ENCODE peak calls at places on chromosomes 4 and X, in six cellular contexts. R, C, M, W, G and J are unnamed samples.

GRCh38 chrX:2559124-2559523 is 58.3 kb upstream of the DHRSX start:
- DNase-seq in M (no peak), R (no peak), W (no peak), G (no peak), C (no peak), J (no peak)

GRCh38 chrX:31931225-31931624 is 859.4 kb upstream of the FTHL17 start:
- DNase-seq in R (no peak), M (no peak), W (no peak), C (no peak), G (no peak), J (no peak)

GRCh38 chr4:148495463-148495862 is 53.2 kb upstream of the NR3C2 start:
- DNase-seq in W (no peak), M (no peak), G (no peak), C (no peak), R (no peak), J (no peak)

GRCh38 chr4:52091811-52092210 is 40.7 kb downstream of the SPATA18 start:
- DNase-seq in G (no peak), M (no peak), C (no peak), W (peak; percentile 36), R (no peak), J (no peak)

GRCh38 chrX:1860936-1861670 is 246.2 kb downstream of the ASMT start:
- DNase-seq in M (no peak), C (no peak), R (no peak), G (no peak), W (no peak), J (no peak)

GRCh38 chr4:7278071-7278765 is 85.9 kb downstream of the SORCS2 start:
- DNase-seq in W (no peak), C (no peak), G (no peak), M (no peak), R (no peak), J (no peak)

GRCh38 chr4:151806511-151806927 is 45.7 kb upstream of the GATB start:
- DNase-seq in M (no peak), G (no peak), W (no peak), C (no peak), R (no peak), J (no peak)

GRCh38 chrX:39519566-39520301 is 578.0 kb downstream of the BCOR start:
- DNase-seq in C (peak; percentile 30), M (no peak), R (no peak), W (no peak), G (no peak), J (no peak)

GRCh38 chr4:128951316-128951715 is 141.8 kb downstream of the JADE1 start:
- DNase-seq in C (no peak), R (no peak), G (no peak), M (no peak), W (no peak), J (no peak)

GRCh38 chr4:128291096-128291495 is 3.5 kb upstream of the PGRMC2 start:
- DNase-seq in M (no peak), W (no peak), G (no peak), R (no peak), C (no peak), J (no peak)

GRCh38 chr4:156298230-156298629 is 344.6 kb upstream of the CTSO start:
- DNase-seq in R (no peak), G (no peak), C (no peak), W (no peak), M (peak; percentile 78), J (no peak)

GRCh38 chrX:51395807-51396728 is 63.4 kb downstream of the NUDT10 start:
- DNase-seq in R (peak; percentile 40), G (peak; percentile 43), W (no peak), C (no peak), M (no peak), J (no peak)

GRCh38 chr4:152928286-152928685 is 7.8 kb upstream of the FHDC1 start:
- DNase-seq in W (no peak), C (no peak), R (no peak), M (no peak), G (no peak), J (no peak)

GRCh38 chr4:165481458-165481857 is 102.7 kb downstream of the CPE start:
- DNase-seq in M (no peak), W (no peak), C (no peak), G (no peak), R (no peak), J (no peak)

GRCh38 chrX:133781174-133781573 is 204.2 kb downstream of the GPC3 start:
- DNase-seq in G (no peak), W (no peak), M (no peak), R (no peak), C (no peak), J (no peak)

GRCh38 chrX:138128025-138128671 is 562.2 kb downstream of the ZIC3 start:
- DNase-seq in R (no peak), W (peak; percentile 2), C (peak; percentile 25), G (peak; percentile 46), M (peak; percentile 1), J (peak; percentile 39)

GRCh38 chr4:76233534-76233933 is 18.0 kb upstream of the FAM47E start:
- DNase-seq in W (no peak), R (no peak), C (peak; percentile 46), G (no peak), M (no peak), J (no peak)

GRCh38 chr4:42397635-42398447 is 553 bp downstream of the SHISA3 start:
- DNase-seq in C (no peak), G (peak; percentile 77), W (no peak), M (peak; percentile 56), R (no peak), J (no peak)

GRCh38 chrX:47880927-47881326 is 44.2 kb downstream of the ZNF81 start:
- DNase-seq in G (no peak), R (no peak), C (no peak), W (no peak), M (no peak), J (no peak)

GRCh38 chrX:47878198-47878597 is 41.5 kb downstream of the ZNF81 start:
- DNase-seq in W (no peak), R (no peak), M (no peak), C (no peak), G (no peak), J (no peak)

GRCh38 chrX:47877327-47877726 is 40.6 kb downstream of the ZNF81 start:
- DNase-seq in M (no peak), G (no peak), C (no peak), W (no peak), R (no peak), J (no peak)

DNA sequence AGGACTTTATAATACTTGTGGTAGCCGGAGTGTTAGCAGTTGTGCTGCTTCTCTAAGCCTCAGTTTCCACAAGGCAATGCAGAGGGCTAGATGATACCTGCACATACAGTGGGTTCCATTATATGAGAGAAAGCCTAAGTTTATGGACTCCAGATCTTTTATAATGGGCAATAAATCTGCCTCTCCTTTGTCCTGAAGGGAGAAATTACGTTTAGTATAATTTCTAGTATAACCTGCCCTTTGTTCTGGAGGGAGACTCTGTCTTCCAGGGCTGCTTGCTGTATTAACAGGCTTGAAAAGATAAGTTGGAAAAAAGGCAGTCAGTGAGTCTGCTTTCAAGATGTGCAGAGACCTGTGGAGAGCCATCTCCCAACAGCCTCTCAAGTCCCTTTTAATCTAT is 42.7 kb downstream of the ZNF81 start:
- DNase-seq in W (no peak), R (no peak), M (no peak), G (no peak), C (no peak), J (no peak)
- TF ChIP-seq JUN in W (no peak), R (no peak), M (no peak), G (no peak), C (no peak), J (no peak)

GRCh38 chr4:71379126-71379525 is 40.3 kb downstream of the SLC4A4 start:
- DNase-seq in R (no peak), W (no peak), G (no peak), M (no peak), C (no peak), J (no peak)

GRCh38 chr4:71377561-71377960 is 38.7 kb downstream of the SLC4A4 start:
- DNase-seq in G (no peak), C (no peak), W (no peak), M (peak; percentile 13), R (no peak), J (peak; percentile 42)

GRCh38 chr4:71382125-71382524 is 43.3 kb downstream of the SLC4A4 start:
- DNase-seq in M (no peak), W (no peak), R (no peak), G (no peak), C (no peak), J (no peak)

GRCh38 chr4:71382569-71383560 is 44.0 kb downstream of the SLC4A4 start:
- DNase-seq in W (no peak), C (no peak), R (no peak), G (no peak), M (no peak), J (no peak)

GRCh38 chr4:71380721-71381120 is 41.9 kb downstream of the SLC4A4 start:
- DNase-seq in G (no peak), R (no peak), M (no peak), W (no peak), C (no peak), J (no peak)
- TF ChIP-seq JUN in G (no peak), R (no peak), M (no peak), W (no peak), C (no peak), J (no peak)

GRCh38 chr4:13541176-13541604 is 3.1 kb downstream of the NKX3-2 start:
- DNase-seq in M (no peak), W (no peak), G (peak; percentile 57), C (no peak), R (no peak), J (no peak)
- TF ChIP-seq JUN in M (no peak), W (no peak), G (no peak), C (no peak), R (no peak), J (no peak)

GRCh38 chrX:118702741-118703140 is 24.7 kb upstream of the IL13RA1 start:
- DNase-seq in M (no peak), R (no peak), G (no peak), C (no peak), W (peak; percentile 73), J (no peak)
- TF ChIP-seq JUN in M (no peak), R (no peak), G (no peak), C (no peak), W (no peak), J (no peak)

GRCh38 chr4:23171971-23172370 is 479.2 kb downstream of the GBA3 start:
- DNase-seq in R (no peak), G (no peak), C (no peak), W (no peak), M (no peak), J (no peak)

GRCh38 chr4:23169598-23170311 is 477.0 kb downstream of the GBA3 start:
- DNase-seq in C (no peak), R (no peak), W (no peak), M (no peak), G (no peak), J (no peak)

GRCh38 chr4:23174179-23174578 is 481.4 kb downstream of the GBA3 start:
- DNase-seq in G (no peak), C (no peak), R (no peak), W (no peak), M (no peak), J (no peak)
- TF ChIP-seq JUN in G (no peak), C (no peak), R (no peak), W (no peak), M (no peak), J (no peak)